ENCODE peak calls at places on chromosomes 1 and 21, in seven cellular contexts. One of them, this sample, is unnamed.

GRCh38 chr1:82185084-82185483 is 384.4 kb downstream of the ADGRL2 start:
- DNase-seq in HCT116: no peak
- DNase-seq in prostate gland: no peak
- DNase-seq in GM23338: no peak
- DNase-seq in Panc1: no peak
- DNase-seq in sigmoid colon: no peak
- DNase-seq in transverse colon: no peak
- DNase-seq in this sample: no peak

GRCh38 chr21:45506836-45507522 is 35.3 kb downstream of the SLC19A1 start:
- DNase-seq in GM23338: no peak
- DNase-seq in transverse colon: no peak
- DNase-seq in HCT116: no peak
- DNase-seq in prostate gland: no peak
- DNase-seq in sigmoid colon: peak
- DNase-seq in Panc1: no peak
- DNase-seq in this sample: no peak

GRCh38 chr21:35648512-35648911 is 411.8 kb downstream of the SETD4 start:
- DNase-seq in HCT116: no peak
- DNase-seq in prostate gland: peak
- DNase-seq in transverse colon: no peak
- DNase-seq in GM23338: no peak
- DNase-seq in Panc1: no peak
- DNase-seq in sigmoid colon: no peak
- DNase-seq in this sample: no peak

GRCh38 chr1:25568834-25569598 is 25.6 kb downstream of the LDLRAP1 start:
- DNase-seq in GM23338: no peak
- DNase-seq in Panc1: no peak
- DNase-seq in sigmoid colon: peak
- DNase-seq in HCT116: peak
- DNase-seq in prostate gland: peak
- DNase-seq in transverse colon: no peak
- DNase-seq in this sample: no peak

GRCh38 chr1:52037402-52037814 is 3.8 kb upstream of the KTI12 start:
- DNase-seq in Panc1: no peak
- DNase-seq in HCT116: no peak
- DNase-seq in transverse colon: peak
- DNase-seq in GM23338: no peak
- DNase-seq in sigmoid colon: no peak
- DNase-seq in prostate gland: peak
- DNase-seq in this sample: no peak

GRCh38 chr1:178273707-178274410 is 180.0 kb downstream of the RASAL2 start:
- DNase-seq in HCT116: no peak
- DNase-seq in transverse colon: no peak
- DNase-seq in sigmoid colon: no peak
- DNase-seq in prostate gland: no peak
- DNase-seq in GM23338: no peak
- DNase-seq in Panc1: no peak
- DNase-seq in this sample: no peak

GRCh38 chr21:41136286-41136685 is 31.7 kb upstream of the BACE2 start:
- DNase-seq in Panc1: no peak
- DNase-seq in transverse colon: no peak
- DNase-seq in sigmoid colon: no peak
- DNase-seq in prostate gland: no peak
- DNase-seq in GM23338: no peak
- DNase-seq in HCT116: no peak
- DNase-seq in this sample: no peak

GRCh38 chr1:3304692-3305091 is 149.8 kb upstream of the ARHGEF16 start:
- DNase-seq in prostate gland: no peak
- DNase-seq in Panc1: no peak
- DNase-seq in HCT116: no peak
- DNase-seq in GM23338: no peak
- DNase-seq in sigmoid colon: no peak
- DNase-seq in transverse colon: no peak
- DNase-seq in this sample: no peak

GRCh38 chr1:200183637-200184036 is 156.1 kb downstream of the NR5A2 start:
- DNase-seq in prostate gland: no peak
- DNase-seq in GM23338: no peak
- DNase-seq in sigmoid colon: no peak
- DNase-seq in Panc1: no peak
- DNase-seq in transverse colon: no peak
- DNase-seq in HCT116: no peak
- DNase-seq in this sample: no peak

GRCh38 chr1:2373551-2374259 is 17.6 kb downstream of the MORN1 start:
- DNase-seq in transverse colon: peak
- DNase-seq in prostate gland: no peak
- DNase-seq in Panc1: no peak
- DNase-seq in sigmoid colon: peak
- DNase-seq in HCT116: no peak
- DNase-seq in GM23338: no peak
- DNase-seq in this sample: no peak

GRCh38 chr21:34510148-34511142 is 1.6 kb downstream of the KCNE1 start:
- DNase-seq in transverse colon: peak
- DNase-seq in sigmoid colon: peak
- DNase-seq in GM23338: peak
- DNase-seq in Panc1: no peak
- DNase-seq in HCT116: peak
- DNase-seq in prostate gland: no peak
- DNase-seq in this sample: peak

GRCh38 chr1:218394416-218394815 is 49.3 kb downstream of the TGFB2 start:
- DNase-seq in HCT116: no peak
- DNase-seq in GM23338: no peak
- DNase-seq in transverse colon: no peak
- DNase-seq in prostate gland: no peak
- DNase-seq in sigmoid colon: no peak
- DNase-seq in Panc1: no peak
- DNase-seq in this sample: no peak

DNA sequence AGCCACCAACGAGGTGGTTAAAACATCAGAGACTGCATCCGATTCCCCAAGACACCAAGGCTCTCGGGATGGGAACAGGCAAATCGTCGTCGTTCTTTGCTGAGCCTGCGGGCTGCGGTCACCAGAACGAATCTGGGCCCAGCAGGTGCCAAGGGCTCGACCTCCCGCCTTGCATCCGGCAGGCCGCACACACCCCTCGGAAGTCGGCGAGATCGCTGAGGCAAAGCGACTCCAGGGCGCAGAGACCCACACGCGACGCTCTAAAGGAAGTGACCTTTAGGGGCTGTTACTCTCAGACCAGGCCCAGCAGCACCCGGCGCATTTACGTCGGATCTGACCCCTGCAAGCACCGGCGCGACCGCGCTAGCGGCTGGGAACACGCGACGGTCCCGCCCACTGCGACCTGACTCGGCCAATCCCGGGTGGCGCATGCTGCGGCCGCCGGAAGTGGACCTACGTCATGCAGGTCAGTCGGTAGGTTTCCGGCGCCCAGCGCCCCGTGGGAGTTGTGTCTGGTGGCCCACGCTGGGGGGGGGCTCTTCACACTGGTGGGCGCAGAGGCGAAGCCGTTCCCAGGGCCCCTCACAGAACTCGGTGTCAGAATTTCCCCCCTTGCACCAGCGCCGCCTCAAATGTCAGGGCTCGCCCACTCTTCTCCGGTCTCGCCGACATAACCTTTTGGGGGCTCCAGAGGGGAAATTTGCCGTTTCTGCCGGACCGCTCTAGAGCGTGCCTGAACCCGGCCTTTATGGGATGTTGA is 7.5 kb upstream of the PARK7 start:
- DNase-seq in prostate gland: peak
- DNase-seq in Panc1: peak
- DNase-seq in transverse colon: peak
- DNase-seq in HCT116: peak
- DNase-seq in sigmoid colon: peak
- DNase-seq in GM23338: peak
- DNase-seq in this sample: peak
- TF ChIP-seq POLR2AphosphoS5 in prostate gland: peak
- TF ChIP-seq POLR2AphosphoS5 in Panc1: peak
- TF ChIP-seq POLR2AphosphoS5 in transverse colon: peak
- TF ChIP-seq POLR2AphosphoS5 in HCT116: peak
- TF ChIP-seq POLR2AphosphoS5 in sigmoid colon: peak
- TF ChIP-seq POLR2AphosphoS5 in GM23338: peak
- TF ChIP-seq POLR2AphosphoS5 in this sample: peak

GRCh38 chr1:247145279-247145678 is 26.5 kb downstream of the ZNF124 start:
- DNase-seq in GM23338: no peak
- DNase-seq in transverse colon: no peak
- DNase-seq in HCT116: no peak
- DNase-seq in sigmoid colon: no peak
- DNase-seq in prostate gland: no peak
- DNase-seq in Panc1: no peak
- DNase-seq in this sample: no peak
- TF ChIP-seq POLR2AphosphoS5 in GM23338: no peak
- TF ChIP-seq POLR2AphosphoS5 in transverse colon: no peak
- TF ChIP-seq POLR2AphosphoS5 in HCT116: no peak
- TF ChIP-seq POLR2AphosphoS5 in sigmoid colon: no peak
- TF ChIP-seq POLR2AphosphoS5 in prostate gland: no peak
- TF ChIP-seq POLR2AphosphoS5 in Panc1: no peak
- TF ChIP-seq POLR2AphosphoS5 in this sample: no peak

DNA sequence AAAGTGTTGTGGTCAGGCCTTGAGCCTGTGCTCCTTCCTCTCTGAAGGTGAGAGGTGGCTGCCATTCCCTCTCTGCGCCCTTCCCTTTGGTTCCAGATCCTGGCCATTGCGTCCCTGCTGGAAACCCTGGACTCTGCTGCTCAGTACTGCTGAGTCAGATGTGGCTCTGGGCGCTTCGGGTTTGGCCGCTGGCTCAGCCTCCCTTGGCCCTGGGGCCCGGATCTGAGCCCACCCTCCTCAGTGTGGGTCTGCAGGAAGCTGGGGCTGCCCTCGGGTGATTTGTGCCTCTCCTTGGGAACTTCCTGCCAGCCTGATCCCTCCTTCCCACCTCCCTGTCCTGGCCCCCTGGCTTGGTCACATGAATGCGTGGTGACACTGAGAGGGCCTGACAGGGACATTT is 32.2 kb downstream of the QSOX1 start:
- DNase-seq in HCT116: no peak
- DNase-seq in Panc1: no peak
- DNase-seq in GM23338: no peak
- DNase-seq in sigmoid colon: no peak
- DNase-seq in transverse colon: no peak
- DNase-seq in prostate gland: no peak
- DNase-seq in this sample: no peak
- TF ChIP-seq POLR2AphosphoS5 in HCT116: no peak
- TF ChIP-seq POLR2AphosphoS5 in Panc1: no peak
- TF ChIP-seq POLR2AphosphoS5 in GM23338: no peak
- TF ChIP-seq POLR2AphosphoS5 in sigmoid colon: no peak
- TF ChIP-seq POLR2AphosphoS5 in transverse colon: no peak
- TF ChIP-seq POLR2AphosphoS5 in prostate gland: no peak
- TF ChIP-seq POLR2AphosphoS5 in this sample: no peak

GRCh38 chr1:153627797-153628626 is at the start of gene S100A1:
- DNase-seq in Panc1: no peak
- DNase-seq in transverse colon: no peak
- DNase-seq in prostate gland: no peak
- DNase-seq in GM23338: no peak
- DNase-seq in HCT116: no peak
- DNase-seq in sigmoid colon: peak
- DNase-seq in this sample: no peak
- TF ChIP-seq POLR2AphosphoS5 in Panc1: no peak
- TF ChIP-seq POLR2AphosphoS5 in transverse colon: no peak
- TF ChIP-seq POLR2AphosphoS5 in prostate gland: no peak
- TF ChIP-seq POLR2AphosphoS5 in GM23338: no peak
- TF ChIP-seq POLR2AphosphoS5 in HCT116: no peak
- TF ChIP-seq POLR2AphosphoS5 in sigmoid colon: no peak
- TF ChIP-seq POLR2AphosphoS5 in this sample: no peak